ENCODE peak calls at places on chromosomes 2 and 18, in four cellular contexts. F is kidney epithelial cell, O is stomach, C is brain microvascular endothelial cell. H is an unnamed sample. For H3K36me3, the result is how much of the 10 kb centered on the place peaks cover.

GRCh38 chr2:221570321-221571107 is 1.6 kb downstream of the EPHA4 start:
- DNase-seq in F (no peak), O (no peak), C (peak), H (no peak)

GRCh38 chr2:96888082-96889011 is 18.5 kb upstream of the SEMA4C start:
- DNase-seq in F (no peak), O (peak), C (no peak), H (no peak)

GRCh38 chr2:177797808-177798207 is 274.8 kb downstream of the PDE11A start:
- DNase-seq in F (no peak), O (no peak), C (no peak), H (no peak)

GRCh38 chr18:73462092-73462491 is 594.3 kb upstream of the NETO1 start:
- DNase-seq in F (no peak), O (no peak), C (peak), H (peak)

GRCh38 chr18:79465392-79465991 is 69.8 kb downstream of the NFATC1 start:
- DNase-seq in F (no peak), O (peak), C (no peak), H (no peak)

GRCh38 chr2:36450466-36451196 is 95.1 kb downstream of the CRIM1 start:
- DNase-seq in F (peak), O (no peak), C (peak), H (peak)

GRCh38 chr2:101426808-101427207 is 39.5 kb upstream of the CREG2 start:
- DNase-seq in F (no peak), O (no peak), C (no peak), H (no peak)

GRCh38 chr18:10499230-10499629 is 26.6 kb upstream of the NAPG start:
- DNase-seq in F (no peak), O (no peak), C (no peak), H (no peak)

GRCh38 chr2:126946323-126947089 is 47.8 kb downstream of the TEX51 start:
- DNase-seq in F (no peak), O (no peak), C (no peak), H (no peak)

GRCh38 chr18:75247601-75248421 is 37.2 kb downstream of the TSHZ1 start:
- DNase-seq in F (no peak), O (no peak), C (peak), H (no peak)

GRCh38 chr2:95059656-95060370 is 34.3 kb downstream of the MAL start:
- DNase-seq in F (no peak), O (peak), C (no peak), H (no peak)

GRCh38 chr2:116148361-116148760 is 1666.1 kb upstream of the DDX18 start:
- DNase-seq in F (no peak), O (no peak), C (no peak), H (no peak)

GRCh38 chr2:170156592-170156991 is 21.4 kb upstream of the MYO3B start:
- DNase-seq in F (no peak), O (no peak), C (no peak), H (no peak)

GRCh38 chr18:8835556-8835955 is 130.2 kb downstream of the MTCL1 start:
- DNase-seq in F (no peak), O (no peak), C (no peak), H (peak)

GRCh38 chr2:170714156-170715061 is 728 bp upstream of the SP5 start:
- DNase-seq in F (no peak), O (peak), C (no peak), H (no peak)

GRCh38 chr2:169637620-169638019 is 53.5 kb downstream of the PPIG start:
- DNase-seq in F (no peak), O (no peak), C (peak), H (peak)

GRCh38 chr2:128322651-128323491 is 4.2 kb upstream of the HS6ST1 start:
- DNase-seq in F (no peak), O (peak), C (no peak), H (no peak)

GRCh38 chr2:208265371-208265806 is 666 bp upstream of the PIKFYVE start:
- DNase-seq in F (no peak), O (no peak), C (peak), H (no peak)

GRCh38 chr18:59769105-59769865 is 72.1 kb upstream of the CCBE1 start:
- DNase-seq in F (no peak), O (no peak), C (no peak), H (no peak)

GRCh38 chr18:32019251-32019943 is 772 bp downstream of the RNF125 start:
- DNase-seq in F (no peak), O (peak), C (peak), H (no peak)

GRCh38 chr18:38996056-38996455 is 1430.5 kb upstream of the CELF4 start:
- DNase-seq in F (no peak), O (no peak), C (no peak), H (no peak)

GRCh38 chr2:217430916-217431576 is 571.2 kb upstream of the TNP1 start:
- DNase-seq in F (no peak), O (no peak), C (no peak), H (no peak)

GRCh38 chr2:88692187-88692586 is 714 bp downstream of the RPIA start:
- DNase-seq in F (no peak), O (peak), C (no peak), H (no peak)

GRCh38 chr2:2886934-2887333 is 490.7 kb downstream of the EIPR1 start:
- DNase-seq in F (no peak), O (no peak), C (no peak), H (no peak)

GRCh38 chr2:229220254-229220653 is 50.8 kb downstream of the PID1 start:
- DNase-seq in F (no peak), O (no peak), C (no peak), H (no peak)

GRCh38 chr18:55105873-55106272 is 146.6 kb upstream of the CCDC68 start:
- DNase-seq in F (no peak), O (no peak), C (no peak), H (no peak)

GRCh38 chr2:85761-86160 is 39.5 kb upstream of the FAM110C start:
- DNase-seq in F (peak), O (no peak), C (no peak), H (no peak)

GRCh38 chr18:79515331-79515730 is 119.6 kb downstream of the NFATC1 start:
- DNase-seq in F (no peak), O (no peak), C (no peak), H (no peak)

GRCh38 chr2:205188516-205189138 is 493.7 kb upstream of the NRP2 start:
- DNase-seq in F (no peak), O (no peak), C (peak), H (peak)

GRCh38 chr2:241802421-241802749 is 6.6 kb upstream of the NEU4 start:
- DNase-seq in F (no peak), O (no peak), C (no peak), H (no peak)

GRCh38 chr2:37669500-37669899 is 1.9 kb downstream of the CDC42EP3 start:
- DNase-seq in F (no peak), O (no peak), C (no peak), H (no peak)

GRCh38 chr2:223297788-223298187 is 245.8 kb downstream of the KCNE4 start:
- DNase-seq in F (peak), O (no peak), C (no peak), H (no peak)

GRCh38 chr2:148654414-148654813 is 9.9 kb downstream of the EPC2 start:
- DNase-seq in F (no peak), O (no peak), C (no peak), H (no peak)

GRCh38 chr2:185347445-185347844 is 391.2 kb upstream of the FSIP2 start:
- DNase-seq in F (no peak), O (no peak), C (no peak), H (no peak)

GRCh38 chr2:65530547-65531320 is 98.3 kb upstream of the SPRED2 start:
- DNase-seq in F (no peak), O (no peak), C (peak), H (no peak)

GRCh38 chr18:25675123-25675850 is 323.3 kb upstream of the ZNF521 start:
- DNase-seq in F (no peak), O (no peak), C (no peak), H (no peak)

GRCh38 chr2:237961637-237962036 is 5.2 kb upstream of the UBE2F start:
- DNase-seq in F (no peak), O (no peak), C (no peak), H (no peak)

GRCh38 chr2:237955640-237956401 is 11.0 kb upstream of the UBE2F start:
- DNase-seq in F (no peak), O (no peak), C (no peak), H (no peak)

GRCh38 chr2:237951878-237952277 is 14.9 kb upstream of the UBE2F start:
- DNase-seq in F (no peak), O (no peak), C (no peak), H (no peak)

GRCh38 chr2:237952851-237953250 is 14.0 kb upstream of the UBE2F start:
- DNase-seq in F (no peak), O (no peak), C (no peak), H (no peak)

GRCh38 chr2:237956402-237956736 is 10.4 kb upstream of the UBE2F start:
- DNase-seq in F (no peak), O (no peak), C (no peak), H (no peak)
- H3K4me3 ChIP-seq in F (no peak), O (peak), C (peak), H (no peak)

DNA sequence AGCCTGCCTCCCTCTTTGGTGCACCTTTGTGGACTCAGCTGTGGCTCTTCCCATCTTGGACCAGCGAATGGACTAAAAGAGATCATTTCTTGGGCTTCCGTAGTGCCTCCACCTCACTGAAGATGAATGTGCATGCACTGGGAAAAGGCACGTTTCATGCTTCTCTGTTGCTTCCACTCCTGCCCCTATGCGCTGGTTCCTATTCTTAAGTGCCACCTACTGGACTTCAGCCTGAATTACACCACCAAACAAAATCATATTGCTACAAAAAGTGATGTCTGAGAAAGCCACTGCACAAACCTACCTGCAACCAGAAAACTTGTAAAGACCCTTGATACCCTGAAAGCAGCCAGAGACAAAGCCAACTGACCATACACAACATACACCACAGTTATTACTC is 695.6 kb downstream of the TSN start:
- DNase-seq in F (no peak), O (no peak), C (peak), H (no peak)
- TF ChIP-seq CTCF in F (peak), O (peak), C (peak), H (peak)

DNA sequence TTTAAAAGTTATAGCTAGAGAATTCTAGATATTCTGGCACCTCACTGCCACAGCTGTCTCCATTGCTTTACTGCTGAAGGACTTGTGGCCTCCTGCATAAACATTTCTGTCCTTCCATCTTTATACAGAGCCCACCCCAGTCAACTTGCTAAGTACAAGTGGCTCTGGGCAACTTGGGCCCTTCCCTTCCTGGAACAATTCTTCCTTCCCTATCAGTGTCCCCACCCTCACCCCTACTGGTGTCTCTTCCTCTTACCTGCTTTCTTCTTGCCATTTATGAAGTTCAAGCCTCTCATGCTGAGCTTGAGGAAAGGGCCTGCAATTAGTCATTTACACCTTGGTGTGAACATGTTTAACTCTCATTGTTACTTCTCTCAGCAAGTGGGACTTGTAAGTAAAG is 45.0 kb downstream of the ARHGAP25 start:
- DNase-seq in F (no peak), O (no peak), C (no peak), H (no peak)
- H3K36me3 ChIP-seq in F (under half), O (under half), C (under half), H (under half)

GRCh38 chr18:36467614-36468013 is 170.1 kb downstream of the FHOD3 start:
- DNase-seq in F (no peak), O (no peak), C (no peak), H (no peak)

GRCh38 chr18:36465970-36466369 is 168.5 kb downstream of the FHOD3 start:
- DNase-seq in F (no peak), O (no peak), C (no peak), H (no peak)

GRCh38 chr18:36469471-36469870 is 172.0 kb downstream of the FHOD3 start:
- DNase-seq in F (no peak), O (no peak), C (no peak), H (no peak)

GRCh38 chr18:36470896-36471295 is 173.4 kb downstream of the FHOD3 start:
- DNase-seq in F (no peak), O (no peak), C (no peak), H (no peak)

DNA sequence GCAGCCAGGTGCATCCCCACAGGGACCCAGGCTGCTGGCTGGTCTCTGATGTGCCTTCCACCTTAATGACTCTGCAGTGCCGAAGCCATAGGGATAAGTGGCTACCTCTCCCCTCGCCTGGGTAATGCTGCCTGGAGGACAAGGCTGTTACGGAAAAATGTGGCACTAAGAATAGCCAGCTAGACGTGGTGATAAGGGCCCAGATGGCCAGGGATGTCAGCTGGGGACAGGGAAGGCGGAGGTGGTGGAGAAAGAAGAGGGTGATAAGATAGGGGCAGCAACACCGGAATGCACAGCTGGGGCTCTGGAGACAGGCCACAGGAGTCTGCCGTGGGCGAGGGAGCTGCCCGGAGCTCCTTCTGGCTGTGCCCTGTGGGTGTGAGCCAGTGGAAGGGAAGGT is 170.6 kb downstream of the FHOD3 start:
- DNase-seq in F (no peak), O (no peak), C (no peak), H (no peak)
- H3K4me3 ChIP-seq in F (no peak), O (no peak), C (no peak), H (no peak)